ENCODE peak calls at places on chromosomes 3 and 15, in eight cellular contexts. One of them, this sample, is unnamed.

GRCh38 chr3:125067225-125067624 is 11.4 kb upstream of the HEG1 start:
- DNase-seq in uterus: no peak
- DNase-seq in PC-3: peak
- DNase-seq in HEK293T: no peak
- DNase-seq in stimulated activated CD8-positive, alpha-beta memory T cell treated with anti-CD3 and anti-CD28 coated beads, Interleukin-15, amount 100 ng/mL, for 4 hours: no peak
- DNase-seq in GM10248: no peak
- DNase-seq in GM20000: no peak
- DNase-seq in lower leg skin: no peak
- DNase-seq in this sample: no peak

GRCh38 chr15:49225572-49226281 is 55.7 kb downstream of the GALK2 start:
- DNase-seq in GM10248: no peak
- DNase-seq in stimulated activated CD8-positive, alpha-beta memory T cell treated with anti-CD3 and anti-CD28 coated beads, Interleukin-15, amount 100 ng/mL, for 4 hours: no peak
- DNase-seq in uterus: no peak
- DNase-seq in GM20000: no peak
- DNase-seq in HEK293T: peak
- DNase-seq in lower leg skin: no peak
- DNase-seq in PC-3: peak
- DNase-seq in this sample: peak

GRCh38 chr15:57922780-57923179 is 142.7 kb downstream of the ALDH1A2 start:
- DNase-seq in lower leg skin: no peak
- DNase-seq in HEK293T: no peak
- DNase-seq in stimulated activated CD8-positive, alpha-beta memory T cell treated with anti-CD3 and anti-CD28 coated beads, Interleukin-15, amount 100 ng/mL, for 4 hours: no peak
- DNase-seq in GM10248: no peak
- DNase-seq in uterus: peak
- DNase-seq in GM20000: no peak
- DNase-seq in PC-3: peak
- DNase-seq in this sample: peak

GRCh38 chr3:145251311-145251710 is 909.7 kb downstream of the PLOD2 start:
- DNase-seq in lower leg skin: no peak
- DNase-seq in GM10248: no peak
- DNase-seq in PC-3: no peak
- DNase-seq in HEK293T: no peak
- DNase-seq in GM20000: no peak
- DNase-seq in stimulated activated CD8-positive, alpha-beta memory T cell treated with anti-CD3 and anti-CD28 coated beads, Interleukin-15, amount 100 ng/mL, for 4 hours: no peak
- DNase-seq in uterus: no peak
- DNase-seq in this sample: no peak

GRCh38 chr3:197041875-197042488 is 12.4 kb upstream of the MELTF start:
- DNase-seq in uterus: no peak
- DNase-seq in stimulated activated CD8-positive, alpha-beta memory T cell treated with anti-CD3 and anti-CD28 coated beads, Interleukin-15, amount 100 ng/mL, for 4 hours: no peak
- DNase-seq in GM20000: no peak
- DNase-seq in HEK293T: no peak
- DNase-seq in PC-3: no peak
- DNase-seq in GM10248: no peak
- DNase-seq in lower leg skin: no peak
- DNase-seq in this sample: no peak

GRCh38 chr3:32460031-32460749 is 42.5 kb downstream of the CMTM6 start:
- DNase-seq in HEK293T: no peak
- DNase-seq in GM20000: peak
- DNase-seq in GM10248: peak
- DNase-seq in stimulated activated CD8-positive, alpha-beta memory T cell treated with anti-CD3 and anti-CD28 coated beads, Interleukin-15, amount 100 ng/mL, for 4 hours: peak
- DNase-seq in PC-3: no peak
- DNase-seq in lower leg skin: no peak
- DNase-seq in uterus: no peak
- DNase-seq in this sample: peak

GRCh38 chr3:73832426-73832825 is 207.7 kb upstream of the PDZRN3 start:
- DNase-seq in HEK293T: no peak
- DNase-seq in GM20000: no peak
- DNase-seq in lower leg skin: no peak
- DNase-seq in GM10248: no peak
- DNase-seq in PC-3: no peak
- DNase-seq in uterus: peak
- DNase-seq in stimulated activated CD8-positive, alpha-beta memory T cell treated with anti-CD3 and anti-CD28 coated beads, Interleukin-15, amount 100 ng/mL, for 4 hours: no peak
- DNase-seq in this sample: no peak

GRCh38 chr3:183513046-183513706 is 42.3 kb downstream of the KLHL6 start:
- DNase-seq in lower leg skin: no peak
- DNase-seq in HEK293T: no peak
- DNase-seq in PC-3: no peak
- DNase-seq in stimulated activated CD8-positive, alpha-beta memory T cell treated with anti-CD3 and anti-CD28 coated beads, Interleukin-15, amount 100 ng/mL, for 4 hours: peak
- DNase-seq in GM20000: peak
- DNase-seq in GM10248: no peak
- DNase-seq in uterus: no peak
- DNase-seq in this sample: no peak

GRCh38 chr15:81749667-81750360 is 296.0 kb downstream of the MEX3B start:
- DNase-seq in lower leg skin: no peak
- DNase-seq in HEK293T: no peak
- DNase-seq in GM10248: no peak
- DNase-seq in GM20000: no peak
- DNase-seq in uterus: no peak
- DNase-seq in stimulated activated CD8-positive, alpha-beta memory T cell treated with anti-CD3 and anti-CD28 coated beads, Interleukin-15, amount 100 ng/mL, for 4 hours: no peak
- DNase-seq in PC-3: no peak
- DNase-seq in this sample: no peak

GRCh38 chr3:130517541-130517940 is 564 bp downstream of the COL6A6 start:
- DNase-seq in HEK293T: peak
- DNase-seq in PC-3: no peak
- DNase-seq in stimulated activated CD8-positive, alpha-beta memory T cell treated with anti-CD3 and anti-CD28 coated beads, Interleukin-15, amount 100 ng/mL, for 4 hours: no peak
- DNase-seq in lower leg skin: no peak
- DNase-seq in uterus: no peak
- DNase-seq in GM20000: no peak
- DNase-seq in GM10248: no peak
- DNase-seq in this sample: no peak

GRCh38 chr3:59142581-59142980 is 92.8 kb upstream of the CFAP20DC start:
- DNase-seq in lower leg skin: no peak
- DNase-seq in HEK293T: no peak
- DNase-seq in stimulated activated CD8-positive, alpha-beta memory T cell treated with anti-CD3 and anti-CD28 coated beads, Interleukin-15, amount 100 ng/mL, for 4 hours: no peak
- DNase-seq in uterus: no peak
- DNase-seq in GM20000: no peak
- DNase-seq in GM10248: no peak
- DNase-seq in PC-3: no peak
- DNase-seq in this sample: no peak

GRCh38 chr3:72633101-72633500 is 215.1 kb downstream of the SHQ1 start:
- DNase-seq in GM20000: no peak
- DNase-seq in HEK293T: no peak
- DNase-seq in PC-3: peak
- DNase-seq in uterus: no peak
- DNase-seq in GM10248: no peak
- DNase-seq in lower leg skin: no peak
- DNase-seq in stimulated activated CD8-positive, alpha-beta memory T cell treated with anti-CD3 and anti-CD28 coated beads, Interleukin-15, amount 100 ng/mL, for 4 hours: no peak
- DNase-seq in this sample: no peak

GRCh38 chr15:31164573-31164912 is 63.0 kb upstream of the TRPM1 start:
- DNase-seq in lower leg skin: no peak
- DNase-seq in stimulated activated CD8-positive, alpha-beta memory T cell treated with anti-CD3 and anti-CD28 coated beads, Interleukin-15, amount 100 ng/mL, for 4 hours: no peak
- DNase-seq in GM10248: no peak
- DNase-seq in PC-3: no peak
- DNase-seq in GM20000: no peak
- DNase-seq in uterus: no peak
- DNase-seq in HEK293T: no peak
- DNase-seq in this sample: no peak

GRCh38 chr3:144564011-144564410 is 592.4 kb downstream of the DIPK2A start:
- DNase-seq in HEK293T: no peak
- DNase-seq in GM20000: no peak
- DNase-seq in PC-3: peak
- DNase-seq in lower leg skin: no peak
- DNase-seq in GM10248: no peak
- DNase-seq in stimulated activated CD8-positive, alpha-beta memory T cell treated with anti-CD3 and anti-CD28 coated beads, Interleukin-15, amount 100 ng/mL, for 4 hours: no peak
- DNase-seq in uterus: no peak
- DNase-seq in this sample: peak

GRCh38 chr3:107217161-107217560 is 160.1 kb upstream of the CCDC54 start:
- DNase-seq in GM20000: no peak
- DNase-seq in lower leg skin: no peak
- DNase-seq in PC-3: peak
- DNase-seq in GM10248: no peak
- DNase-seq in stimulated activated CD8-positive, alpha-beta memory T cell treated with anti-CD3 and anti-CD28 coated beads, Interleukin-15, amount 100 ng/mL, for 4 hours: no peak
- DNase-seq in HEK293T: no peak
- DNase-seq in uterus: no peak
- DNase-seq in this sample: no peak

GRCh38 chr3:52004158-52004787 is 8.6 kb upstream of the RPL29 start:
- DNase-seq in stimulated activated CD8-positive, alpha-beta memory T cell treated with anti-CD3 and anti-CD28 coated beads, Interleukin-15, amount 100 ng/mL, for 4 hours: no peak
- DNase-seq in PC-3: no peak
- DNase-seq in GM20000: no peak
- DNase-seq in HEK293T: peak
- DNase-seq in GM10248: no peak
- DNase-seq in uterus: no peak
- DNase-seq in lower leg skin: no peak
- DNase-seq in this sample: peak

GRCh38 chr3:109265300-109265699 is 51.0 kb downstream of the DPPA2 start:
- DNase-seq in lower leg skin: no peak
- DNase-seq in GM10248: no peak
- DNase-seq in GM20000: no peak
- DNase-seq in uterus: no peak
- DNase-seq in stimulated activated CD8-positive, alpha-beta memory T cell treated with anti-CD3 and anti-CD28 coated beads, Interleukin-15, amount 100 ng/mL, for 4 hours: no peak
- DNase-seq in HEK293T: no peak
- DNase-seq in PC-3: peak
- DNase-seq in this sample: no peak

GRCh38 chr3:171585029-171585428 is 124.8 kb upstream of the TNIK start:
- DNase-seq in uterus: no peak
- DNase-seq in GM20000: no peak
- DNase-seq in stimulated activated CD8-positive, alpha-beta memory T cell treated with anti-CD3 and anti-CD28 coated beads, Interleukin-15, amount 100 ng/mL, for 4 hours: no peak
- DNase-seq in GM10248: no peak
- DNase-seq in PC-3: peak
- DNase-seq in lower leg skin: no peak
- DNase-seq in HEK293T: no peak
- DNase-seq in this sample: no peak

GRCh38 chr3:62210016-62210415 is 163.3 kb downstream of the FEZF2 start:
- DNase-seq in lower leg skin: no peak
- DNase-seq in GM20000: no peak
- DNase-seq in GM10248: no peak
- DNase-seq in PC-3: no peak
- DNase-seq in uterus: no peak
- DNase-seq in stimulated activated CD8-positive, alpha-beta memory T cell treated with anti-CD3 and anti-CD28 coated beads, Interleukin-15, amount 100 ng/mL, for 4 hours: no peak
- DNase-seq in HEK293T: no peak
- DNase-seq in this sample: no peak

GRCh38 chr15:69118089-69118488 is 42.3 kb upstream of the GLCE start:
- DNase-seq in PC-3: no peak
- DNase-seq in uterus: no peak
- DNase-seq in GM20000: no peak
- DNase-seq in GM10248: no peak
- DNase-seq in stimulated activated CD8-positive, alpha-beta memory T cell treated with anti-CD3 and anti-CD28 coated beads, Interleukin-15, amount 100 ng/mL, for 4 hours: no peak
- DNase-seq in lower leg skin: no peak
- DNase-seq in HEK293T: no peak
- DNase-seq in this sample: no peak

GRCh38 chr3:14290631-14291385 is 111.6 kb upstream of the SLC6A6 start:
- DNase-seq in uterus: no peak
- DNase-seq in lower leg skin: no peak
- DNase-seq in GM10248: no peak
- DNase-seq in stimulated activated CD8-positive, alpha-beta memory T cell treated with anti-CD3 and anti-CD28 coated beads, Interleukin-15, amount 100 ng/mL, for 4 hours: no peak
- DNase-seq in HEK293T: no peak
- DNase-seq in PC-3: no peak
- DNase-seq in GM20000: no peak
- DNase-seq in this sample: no peak

GRCh38 chr15:70410371-70410975 is 312.8 kb upstream of the TLE3 start:
- DNase-seq in lower leg skin: no peak
- DNase-seq in GM20000: no peak
- DNase-seq in HEK293T: no peak
- DNase-seq in PC-3: no peak
- DNase-seq in GM10248: no peak
- DNase-seq in uterus: no peak
- DNase-seq in stimulated activated CD8-positive, alpha-beta memory T cell treated with anti-CD3 and anti-CD28 coated beads, Interleukin-15, amount 100 ng/mL, for 4 hours: no peak
- DNase-seq in this sample: no peak

GRCh38 chr3:151439652-151440125 is 21.2 kb downstream of the IGSF10 start:
- DNase-seq in HEK293T: peak
- DNase-seq in GM10248: peak
- DNase-seq in lower leg skin: peak
- DNase-seq in GM20000: peak
- DNase-seq in uterus: peak
- DNase-seq in stimulated activated CD8-positive, alpha-beta memory T cell treated with anti-CD3 and anti-CD28 coated beads, Interleukin-15, amount 100 ng/mL, for 4 hours: no peak
- DNase-seq in PC-3: peak
- DNase-seq in this sample: peak

GRCh38 chr3:188518416-188518815 is 364.5 kb downstream of the LPP start:
- DNase-seq in HEK293T: no peak
- DNase-seq in PC-3: no peak
- DNase-seq in GM20000: no peak
- DNase-seq in stimulated activated CD8-positive, alpha-beta memory T cell treated with anti-CD3 and anti-CD28 coated beads, Interleukin-15, amount 100 ng/mL, for 4 hours: no peak
- DNase-seq in GM10248: no peak
- DNase-seq in uterus: no peak
- DNase-seq in lower leg skin: no peak
- DNase-seq in this sample: no peak

GRCh38 chr3:151443583-151443982 is 17.3 kb downstream of the IGSF10 start:
- DNase-seq in uterus: no peak
- DNase-seq in GM20000: no peak
- DNase-seq in stimulated activated CD8-positive, alpha-beta memory T cell treated with anti-CD3 and anti-CD28 coated beads, Interleukin-15, amount 100 ng/mL, for 4 hours: no peak
- DNase-seq in PC-3: no peak
- DNase-seq in lower leg skin: no peak
- DNase-seq in HEK293T: no peak
- DNase-seq in GM10248: no peak
- DNase-seq in this sample: no peak

GRCh38 chr15:59688383-59688887 is 685 bp downstream of the BNIP2 start:
- DNase-seq in lower leg skin: peak
- DNase-seq in PC-3: peak
- DNase-seq in GM20000: no peak
- DNase-seq in uterus: no peak
- DNase-seq in GM10248: peak
- DNase-seq in stimulated activated CD8-positive, alpha-beta memory T cell treated with anti-CD3 and anti-CD28 coated beads, Interleukin-15, amount 100 ng/mL, for 4 hours: peak
- DNase-seq in HEK293T: no peak
- DNase-seq in this sample: peak

GRCh38 chr3:4583441-4583840 is 90.3 kb downstream of the ITPR1 start:
- DNase-seq in HEK293T: no peak
- DNase-seq in GM20000: no peak
- DNase-seq in uterus: peak
- DNase-seq in PC-3: no peak
- DNase-seq in GM10248: no peak
- DNase-seq in stimulated activated CD8-positive, alpha-beta memory T cell treated with anti-CD3 and anti-CD28 coated beads, Interleukin-15, amount 100 ng/mL, for 4 hours: no peak
- DNase-seq in lower leg skin: no peak
- DNase-seq in this sample: no peak

GRCh38 chr3:116199063-116199462 is 246.2 kb downstream of the LSAMP start:
- DNase-seq in HEK293T: no peak
- DNase-seq in stimulated activated CD8-positive, alpha-beta memory T cell treated with anti-CD3 and anti-CD28 coated beads, Interleukin-15, amount 100 ng/mL, for 4 hours: no peak
- DNase-seq in GM20000: no peak
- DNase-seq in GM10248: no peak
- DNase-seq in PC-3: no peak
- DNase-seq in uterus: no peak
- DNase-seq in lower leg skin: no peak
- DNase-seq in this sample: no peak

GRCh38 chr3:14431928-14432834 is 29.8 kb downstream of the SLC6A6 start:
- DNase-seq in uterus: peak
- DNase-seq in lower leg skin: peak
- DNase-seq in PC-3: peak
- DNase-seq in GM10248: peak
- DNase-seq in stimulated activated CD8-positive, alpha-beta memory T cell treated with anti-CD3 and anti-CD28 coated beads, Interleukin-15, amount 100 ng/mL, for 4 hours: peak
- DNase-seq in HEK293T: peak
- DNase-seq in GM20000: peak
- DNase-seq in this sample: peak

GRCh38 chr3:53074366-53074696 is 28.5 kb upstream of the SFMBT1 start:
- DNase-seq in HEK293T: no peak
- DNase-seq in stimulated activated CD8-positive, alpha-beta memory T cell treated with anti-CD3 and anti-CD28 coated beads, Interleukin-15, amount 100 ng/mL, for 4 hours: no peak
- DNase-seq in GM20000: no peak
- DNase-seq in lower leg skin: no peak
- DNase-seq in GM10248: no peak
- DNase-seq in uterus: peak
- DNase-seq in PC-3: no peak
- DNase-seq in this sample: no peak

This sample was measured in endothelial cell of umbilical vein.